ENCODE peak calls at places on chromosomes 11 and 22, in eight cellular contexts. M is Peyer's patch, B is uterus, O is HCT116, H is GM12892, C is transverse colon, L is breast epithelium, Q is tibial nerve. P is an unnamed sample.

GRCh38 chr11:119178166-119178680 is 7.1 kb upstream of the NHERF4 start:
- DNase-seq in M (no peak), B (no peak), O (no peak), H (no peak), C (no peak), L (no peak), Q (no peak), P (no peak)

GRCh38 chr11:1573077-1573846 is 1.2 kb upstream of the DUSP8 start:
- DNase-seq in M (peak), B (peak), O (no peak), H (no peak), C (peak), L (peak), Q (no peak), P (no peak)

GRCh38 chr11:104997288-104997687 is 25.7 kb downstream of the CASP5 start:
- DNase-seq in M (no peak), B (no peak), O (no peak), H (no peak), C (no peak), L (no peak), Q (no peak), P (no peak)

GRCh38 chr11:109547356-109548027 is 125.5 kb downstream of the C11orf87 start:
- DNase-seq in M (no peak), B (no peak), O (no peak), H (no peak), C (no peak), L (no peak), Q (no peak), P (no peak)

GRCh38 chr11:125451400-125452124 is 44.5 kb downstream of the FEZ1 start:
- DNase-seq in M (no peak), B (no peak), O (no peak), H (no peak), C (peak), L (no peak), Q (peak), P (no peak)

GRCh38 chr11:39374963-39375698 is 2084.3 kb downstream of the LRRC4C start:
- DNase-seq in M (no peak), B (no peak), O (peak), H (no peak), C (no peak), L (no peak), Q (no peak), P (no peak)

GRCh38 chr11:131579932-131580387 is 209.5 kb downstream of the NTM start:
- DNase-seq in M (no peak), B (no peak), O (no peak), H (peak), C (no peak), L (no peak), Q (peak), P (peak)

GRCh38 chr11:44859528-44859925 is 91.2 kb downstream of the TP53I11 start:
- DNase-seq in M (peak), B (no peak), O (no peak), H (no peak), C (no peak), L (no peak), Q (no peak), P (no peak)

GRCh38 chr11:7367803-7368202 is 116.1 kb downstream of the SYT9 start:
- DNase-seq in M (no peak), B (no peak), O (no peak), H (no peak), C (no peak), L (no peak), Q (no peak), P (no peak)

GRCh38 chr11:78801161-78801884 is 226.7 kb upstream of the NARS2 start:
- DNase-seq in M (no peak), B (peak), O (no peak), H (no peak), C (peak), L (peak), Q (peak), P (no peak)

GRCh38 chr22:33325232-33326004 is 267.2 kb upstream of the SYN3 start:
- DNase-seq in M (no peak), B (no peak), O (no peak), H (peak), C (no peak), L (no peak), Q (no peak), P (peak)

GRCh38 chr11:17599460-17599925 is 52.4 kb downstream of the OTOG start:
- DNase-seq in M (no peak), B (no peak), O (no peak), H (no peak), C (no peak), L (no peak), Q (no peak), P (no peak)

GRCh38 chr11:44743326-44743725 is 16.6 kb downstream of the TSPAN18 start:
- DNase-seq in M (no peak), B (no peak), O (no peak), H (no peak), C (no peak), L (no peak), Q (no peak), P (no peak)

GRCh38 chr11:92738281-92738680 is 231.2 kb upstream of the MTNR1B start:
- DNase-seq in M (no peak), B (no peak), O (no peak), H (no peak), C (no peak), L (no peak), Q (no peak), P (no peak)

GRCh38 chr11:10409207-10409661 is 45.8 kb upstream of the AMPD3 start:
- DNase-seq in M (no peak), B (no peak), O (no peak), H (no peak), C (no peak), L (no peak), Q (no peak), P (no peak)

GRCh38 chr22:50698546-50698945 is 25.9 kb downstream of the SHANK3 start:
- DNase-seq in M (peak), B (no peak), O (no peak), H (no peak), C (no peak), L (no peak), Q (no peak), P (no peak)

GRCh38 chr11:65821107-65821506 is 12.7 kb upstream of the SNX32 start:
- DNase-seq in M (peak), B (no peak), O (no peak), H (no peak), C (peak), L (no peak), Q (no peak), P (no peak)

GRCh38 chr11:112400615-112401014 is 140.0 kb upstream of the PLET1 start:
- DNase-seq in M (no peak), B (no peak), O (no peak), H (no peak), C (no peak), L (no peak), Q (no peak), P (no peak)

GRCh38 chr11:34501962-34502361 is 11.6 kb downstream of the ELF5 start:
- DNase-seq in M (no peak), B (no peak), O (no peak), H (no peak), C (no peak), L (no peak), Q (no peak), P (no peak)

GRCh38 chr11:109739374-109739773 is 317.4 kb downstream of the C11orf87 start:
- DNase-seq in M (no peak), B (no peak), O (no peak), H (no peak), C (no peak), L (no peak), Q (no peak), P (no peak)

GRCh38 chr22:23243859-23244689 is 63.8 kb downstream of the BCR start:
- DNase-seq in M (no peak), B (no peak), O (no peak), H (no peak), C (no peak), L (no peak), Q (no peak), P (no peak)

GRCh38 chr11:47995318-47995717 is 15.0 kb downstream of the PTPRJ start:
- DNase-seq in M (peak), B (no peak), O (no peak), H (no peak), C (peak), L (no peak), Q (no peak), P (no peak)

GRCh38 chr11:78266451-78266850 is 77.7 kb downstream of the USP35 start:
- DNase-seq in M (no peak), B (no peak), O (no peak), H (no peak), C (no peak), L (no peak), Q (no peak), P (no peak)

GRCh38 chr22:24037851-24038765 is 27.0 kb downstream of the CABIN1 start:
- DNase-seq in M (no peak), B (no peak), O (no peak), H (no peak), C (no peak), L (no peak), Q (no peak), P (no peak)

GRCh38 chr11:66136752-66137123 is 66.7 kb downstream of the PACS1 start:
- DNase-seq in M (no peak), B (no peak), O (no peak), H (no peak), C (no peak), L (no peak), Q (no peak), P (no peak)

GRCh38 chr11:64482588-64482987 is 108.4 kb upstream of the SLC22A12 start:
- DNase-seq in M (no peak), B (no peak), O (no peak), H (no peak), C (no peak), L (no peak), Q (no peak), P (no peak)

GRCh38 chr11:61411589-61411988 is 18.2 kb downstream of the CPSF7 start:
- DNase-seq in M (no peak), B (no peak), O (no peak), H (no peak), C (no peak), L (no peak), Q (no peak), P (no peak)
- TF ChIP-seq POLR2A in M (no peak), B (no peak), O (no peak), H (no peak), C (no peak), L (no peak), Q (no peak), P (peak)

DNA sequence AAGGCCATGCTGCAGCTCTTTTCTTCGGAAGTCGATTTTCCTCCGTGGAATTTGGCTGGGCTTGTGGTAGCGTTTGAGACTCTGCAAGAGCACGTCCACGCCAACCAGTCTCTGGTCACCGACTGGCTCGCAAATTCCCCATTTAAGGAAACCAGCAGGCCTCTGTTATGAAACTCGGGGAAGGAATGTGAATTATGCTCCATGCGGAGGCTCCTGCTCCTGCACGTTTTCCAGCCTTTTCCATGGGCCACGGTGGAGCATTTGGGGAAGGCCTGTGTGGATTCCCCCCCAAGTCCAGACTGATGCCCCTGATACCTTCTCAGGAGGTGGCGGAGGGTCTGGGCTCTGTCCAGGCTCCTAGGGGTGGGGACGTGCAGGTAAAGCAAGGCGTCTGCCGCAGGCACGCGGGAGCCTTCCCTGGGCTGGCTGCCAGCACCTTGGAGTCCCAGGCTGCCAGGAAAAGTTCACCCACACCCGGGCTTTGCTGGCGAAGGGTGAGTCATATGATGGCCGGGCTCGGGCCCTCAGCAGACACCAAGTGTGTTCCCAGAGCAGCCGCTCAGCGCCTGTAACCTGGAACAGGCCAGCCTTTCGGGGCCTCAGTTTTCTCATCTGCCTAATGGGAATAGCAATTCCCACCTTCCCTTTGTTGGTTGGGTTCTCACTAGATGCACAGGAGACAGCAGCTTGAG is 41.9 kb downstream of the LRP5 start:
- DNase-seq in M (peak), B (peak), O (peak), H (no peak), C (peak), L (peak), Q (peak), P (no peak)
- TF ChIP-seq POLR2A in M (no peak), B (peak), O (no peak), H (no peak), C (no peak), L (no peak), Q (no peak), P (no peak)

GRCh38 chr11:76629133-76629852 is 41.3 kb downstream of the LRRC32 start:
- DNase-seq in M (peak), B (peak), O (no peak), H (no peak), C (peak), L (no peak), Q (peak), P (no peak)
- TF ChIP-seq POLR2A in M (no peak), B (peak), O (no peak), H (no peak), C (no peak), L (no peak), Q (no peak), P (no peak)

DNA sequence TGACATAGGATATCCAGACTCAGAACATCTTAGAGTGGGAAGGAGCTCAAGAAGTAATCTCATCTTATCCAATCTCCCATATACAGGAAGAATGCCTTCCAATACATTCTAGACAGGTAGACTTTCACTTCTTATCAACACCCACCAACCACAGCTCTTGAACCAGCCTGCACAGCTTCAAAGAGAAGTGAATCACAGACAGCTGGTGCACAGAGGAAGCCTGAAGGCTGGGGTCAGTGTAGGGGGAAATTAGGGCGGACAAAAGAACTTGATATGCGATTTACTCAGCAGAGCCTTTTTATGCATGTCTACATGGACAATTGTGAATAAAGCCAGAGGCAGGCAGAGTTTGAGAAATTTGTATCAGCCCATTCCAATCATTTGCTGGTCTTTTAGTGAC is 137.8 kb upstream of the HSD17B12 start:
- DNase-seq in M (no peak), B (no peak), O (no peak), H (no peak), C (no peak), L (no peak), Q (no peak), P (no peak)
- TF ChIP-seq POLR2A in M (no peak), B (no peak), O (no peak), H (no peak), C (no peak), L (no peak), Q (no peak), P (no peak)

GRCh38 chr22:21641795-21642583 is at the start of gene SDF2L1:
- DNase-seq in M (peak), B (peak), O (peak), H (peak), C (peak), L (peak), Q (peak), P (peak)
- TF ChIP-seq POLR2A in M (peak), B (peak), O (peak), H (peak), C (peak), L (no peak), Q (peak), P (peak)

DNA sequence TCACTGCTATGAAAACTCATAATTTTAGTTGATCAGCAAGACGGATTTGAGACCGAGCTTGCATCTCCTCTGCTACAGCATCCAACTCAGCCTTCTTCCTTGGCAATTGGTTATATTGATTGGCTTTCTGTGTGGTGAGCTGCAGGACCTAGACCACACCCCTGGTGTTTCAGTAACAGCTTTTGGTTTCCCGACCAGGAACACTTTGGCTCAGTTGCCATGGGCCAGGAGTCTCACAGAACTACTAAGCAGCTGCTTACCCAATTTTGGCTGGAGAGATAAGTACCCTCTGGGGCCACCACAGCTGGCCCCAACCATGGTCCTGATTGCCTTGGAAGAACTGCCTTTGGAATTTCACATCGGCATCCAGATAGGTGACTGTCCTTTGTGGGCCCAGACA is at the start of gene GLYATL1:
- DNase-seq in M (no peak), B (no peak), O (no peak), H (no peak), C (no peak), L (no peak), Q (no peak), P (no peak)
- TF ChIP-seq POLR2A in M (no peak), B (no peak), O (no peak), H (no peak), C (no peak), L (no peak), Q (no peak), P (no peak)

GRCh38 chr22:42881982-42882656 is 25.0 kb upstream of the ARFGAP3 start:
- DNase-seq in M (peak), B (no peak), O (no peak), H (no peak), C (peak), L (no peak), Q (no peak), P (no peak)
- TF ChIP-seq POLR2A in M (no peak), B (no peak), O (no peak), H (no peak), C (no peak), L (no peak), Q (no peak), P (no peak)

GRCh38 chr11:2717561-2717960 is 17.8 kb upstream of the KCNQ1OT1 start:
- DNase-seq in M (no peak), B (no peak), O (no peak), H (no peak), C (no peak), L (no peak), Q (no peak), P (no peak)

GRCh38 chr11:2722955-2723354 is 23.2 kb upstream of the KCNQ1OT1 start:
- DNase-seq in M (no peak), B (no peak), O (no peak), H (no peak), C (no peak), L (no peak), Q (no peak), P (no peak)

GRCh38 chr11:2718817-2719438 is 19.1 kb upstream of the KCNQ1OT1 start:
- DNase-seq in M (no peak), B (no peak), O (no peak), H (no peak), C (no peak), L (no peak), Q (no peak), P (no peak)

GRCh38 chr11:2721163-2721935 is 21.6 kb upstream of the KCNQ1OT1 start:
- DNase-seq in M (no peak), B (no peak), O (no peak), H (no peak), C (no peak), L (no peak), Q (no peak), P (no peak)

DNA sequence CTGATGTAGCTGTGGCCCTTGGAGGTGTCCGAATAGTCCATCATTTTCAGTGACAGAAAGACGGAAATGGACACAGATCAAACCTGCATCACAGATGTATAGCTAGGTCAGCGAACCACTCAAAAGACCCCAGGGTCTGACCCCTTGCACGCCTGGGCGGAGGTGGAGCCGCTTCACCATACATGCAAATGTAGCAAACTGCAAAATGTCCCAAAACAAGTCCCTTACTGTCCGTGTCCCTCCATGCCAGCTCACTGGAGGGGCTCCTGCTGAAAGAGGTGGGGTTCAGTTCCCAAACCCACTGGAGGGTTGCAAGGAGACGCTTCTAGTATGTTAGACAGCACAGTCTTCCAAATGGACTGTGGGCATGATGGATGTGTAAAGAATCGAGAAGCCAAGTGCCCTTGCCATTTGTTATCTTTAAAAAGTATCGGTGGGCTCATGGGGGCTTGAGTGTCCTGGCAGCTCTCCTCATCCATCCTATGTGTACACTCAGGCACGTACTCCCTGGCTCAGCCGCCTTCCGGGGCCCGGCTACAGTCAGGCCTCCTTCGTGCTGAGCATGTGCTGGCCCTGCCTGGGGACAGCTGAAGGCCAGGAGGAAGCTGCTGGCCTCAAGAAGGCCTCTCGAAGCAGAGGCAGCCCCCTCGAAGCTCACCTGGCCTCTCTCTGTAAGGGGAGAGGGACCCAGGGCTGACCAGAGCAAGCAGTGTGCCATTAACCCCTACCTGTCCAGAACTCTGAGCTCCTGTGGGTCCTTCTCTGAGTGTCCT is 20.2 kb upstream of the KCNQ1OT1 start:
- DNase-seq in M (no peak), B (no peak), O (no peak), H (no peak), C (no peak), L (no peak), Q (no peak), P (no peak)
- TF ChIP-seq POLR2A in M (no peak), B (no peak), O (no peak), H (no peak), C (no peak), L (no peak), Q (no peak), P (no peak)

DNA sequence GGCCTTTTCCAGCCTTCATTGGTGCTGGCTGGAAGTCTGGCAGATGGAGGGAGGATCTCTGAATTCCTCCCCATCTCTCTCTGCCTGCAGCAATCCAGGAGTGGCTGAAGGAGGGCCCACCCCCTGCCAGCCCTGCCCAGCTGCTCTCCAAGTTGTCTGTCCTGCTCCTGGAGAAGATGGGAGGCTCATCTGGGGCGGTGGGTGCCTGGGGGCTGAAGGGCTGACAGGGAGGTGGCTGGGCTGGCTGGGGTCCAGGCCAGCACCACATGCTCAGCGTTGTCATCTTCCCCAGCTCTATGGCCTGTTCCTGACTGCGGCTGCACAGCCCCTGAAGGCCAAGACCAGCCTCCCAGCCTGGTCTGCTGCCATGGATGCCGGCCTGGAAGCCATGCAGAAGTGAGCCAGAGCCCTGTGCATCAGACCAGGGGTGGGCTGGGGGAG is 12.2 kb downstream of the TKFC start:
- DNase-seq in M (no peak), B (no peak), O (no peak), H (no peak), C (no peak), L (no peak), Q (no peak), P (no peak)
- TF ChIP-seq POLR2A in M (no peak), B (no peak), O (no peak), H (no peak), C (no peak), L (no peak), Q (no peak), P (no peak)

DNA sequence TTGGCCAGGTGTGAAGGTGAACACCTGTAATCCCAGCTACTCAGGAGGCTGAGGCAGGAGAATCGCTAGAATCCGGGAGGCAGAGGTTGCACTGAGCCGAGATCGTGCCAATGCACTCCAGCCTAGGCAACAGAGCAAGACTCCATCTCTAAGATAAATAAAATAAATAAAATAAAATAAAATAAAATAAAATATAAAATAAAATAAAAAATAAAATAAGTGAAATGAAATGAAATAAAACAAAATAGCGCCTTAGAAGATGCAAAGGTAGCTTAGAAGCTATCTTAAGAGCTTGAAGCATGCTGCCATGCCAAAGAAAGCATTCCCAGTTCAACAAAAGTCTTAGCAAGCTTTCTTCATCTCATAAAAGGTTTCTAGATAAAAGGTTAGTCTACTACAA is 6.9 kb upstream of the APOBEC3C start:
- DNase-seq in M (no peak), B (no peak), O (no peak), H (no peak), C (no peak), L (peak), Q (no peak), P (no peak)
- TF ChIP-seq POLR2A in M (no peak), B (no peak), O (no peak), H (no peak), C (no peak), L (no peak), Q (no peak), P (no peak)

P was measured in GM12891.